ENCODE peak calls at places on chromosome 18, in eight cellular contexts. One of them, this sample, is unnamed.
A peak's percentile ranks its signal among the peaks of the same experiment; 100 is the strongest.

GRCh38 chr18:74489631-74490030 is 6.5 kb upstream of the CNDP2 start:
- DNase-seq in fibroblast of mammary gland: peak; percentile 29
- DNase-seq in upper lobe of right lung: no peak
- DNase-seq in effector CD4-positive, alpha-beta T cell: no peak
- DNase-seq in Calu3: no peak
- DNase-seq in hippocampal formation: no peak
- DNase-seq in skeletal muscle cell: peak; percentile 53
- DNase-seq in KBM-7: no peak
- DNase-seq in this sample: no peak

GRCh38 chr18:4335386-4335785 is 119.7 kb downstream of the DLGAP1 start:
- DNase-seq in fibroblast of mammary gland: no peak
- DNase-seq in upper lobe of right lung: no peak
- DNase-seq in effector CD4-positive, alpha-beta T cell: no peak
- DNase-seq in Calu3: no peak
- DNase-seq in hippocampal formation: no peak
- DNase-seq in skeletal muscle cell: no peak
- DNase-seq in KBM-7: no peak
- DNase-seq in this sample: no peak

GRCh38 chr18:42781298-42781815 is 334.1 kb downstream of the RIT2 start:
- DNase-seq in fibroblast of mammary gland: no peak
- DNase-seq in upper lobe of right lung: no peak
- DNase-seq in effector CD4-positive, alpha-beta T cell: no peak
- DNase-seq in Calu3: no peak
- DNase-seq in hippocampal formation: no peak
- DNase-seq in skeletal muscle cell: no peak
- DNase-seq in KBM-7: no peak
- DNase-seq in this sample: no peak

GRCh38 chr18:5424903-5425302 is 118.9 kb downstream of the EPB41L3 start:
- DNase-seq in fibroblast of mammary gland: peak; percentile 64
- DNase-seq in upper lobe of right lung: no peak
- DNase-seq in effector CD4-positive, alpha-beta T cell: no peak
- DNase-seq in Calu3: no peak
- DNase-seq in hippocampal formation: no peak
- DNase-seq in skeletal muscle cell: no peak
- DNase-seq in KBM-7: peak; percentile 63
- DNase-seq in this sample: no peak

GRCh38 chr18:27673861-27674260 is 488.8 kb upstream of the CHST9 start:
- DNase-seq in fibroblast of mammary gland: no peak
- DNase-seq in upper lobe of right lung: no peak
- DNase-seq in effector CD4-positive, alpha-beta T cell: no peak
- DNase-seq in Calu3: no peak
- DNase-seq in hippocampal formation: no peak
- DNase-seq in skeletal muscle cell: no peak
- DNase-seq in KBM-7: no peak
- DNase-seq in this sample: no peak

GRCh38 chr18:9782073-9782857 is 74.2 kb downstream of the RAB31 start:
- DNase-seq in fibroblast of mammary gland: peak; percentile 91
- DNase-seq in upper lobe of right lung: no peak
- DNase-seq in effector CD4-positive, alpha-beta T cell: no peak
- DNase-seq in Calu3: no peak
- DNase-seq in hippocampal formation: no peak
- DNase-seq in skeletal muscle cell: peak; percentile 72
- DNase-seq in KBM-7: no peak
- DNase-seq in this sample: no peak

GRCh38 chr18:46750626-46751025 is 6.2 kb downstream of the ST8SIA5 start:
- DNase-seq in fibroblast of mammary gland: no peak
- DNase-seq in upper lobe of right lung: no peak
- DNase-seq in effector CD4-positive, alpha-beta T cell: no peak
- DNase-seq in Calu3: no peak
- DNase-seq in hippocampal formation: no peak
- DNase-seq in skeletal muscle cell: no peak
- DNase-seq in KBM-7: no peak
- DNase-seq in this sample: no peak

GRCh38 chr18:22300665-22301636 is 116.8 kb downstream of the CTAGE1 start:
- DNase-seq in fibroblast of mammary gland: no peak
- DNase-seq in upper lobe of right lung: no peak
- DNase-seq in effector CD4-positive, alpha-beta T cell: no peak
- DNase-seq in Calu3: peak; percentile 65
- DNase-seq in hippocampal formation: no peak
- DNase-seq in skeletal muscle cell: no peak
- DNase-seq in KBM-7: peak; percentile 12
- DNase-seq in this sample: no peak

GRCh38 chr18:78875998-78876650 is 103.5 kb upstream of the SALL3 start:
- DNase-seq in fibroblast of mammary gland: no peak
- DNase-seq in upper lobe of right lung: no peak
- DNase-seq in effector CD4-positive, alpha-beta T cell: no peak
- DNase-seq in Calu3: no peak
- DNase-seq in hippocampal formation: no peak
- DNase-seq in skeletal muscle cell: no peak
- DNase-seq in KBM-7: no peak
- DNase-seq in this sample: no peak

GRCh38 chr18:27094621-27095020 is 90.5 kb downstream of the CHST9 start:
- DNase-seq in fibroblast of mammary gland: no peak
- DNase-seq in upper lobe of right lung: no peak
- DNase-seq in effector CD4-positive, alpha-beta T cell: no peak
- DNase-seq in Calu3: no peak
- DNase-seq in hippocampal formation: no peak
- DNase-seq in skeletal muscle cell: no peak
- DNase-seq in KBM-7: no peak
- DNase-seq in this sample: no peak

GRCh38 chr18:59885579-59886163 is 14.1 kb upstream of the PMAIP1 start:
- DNase-seq in fibroblast of mammary gland: peak; percentile 90
- DNase-seq in upper lobe of right lung: no peak
- DNase-seq in effector CD4-positive, alpha-beta T cell: no peak
- DNase-seq in Calu3: peak; percentile 16
- DNase-seq in hippocampal formation: no peak
- DNase-seq in skeletal muscle cell: peak; percentile 70
- DNase-seq in KBM-7: peak; percentile 75
- DNase-seq in this sample: no peak

GRCh38 chr18:32011193-32011592 is 7.4 kb upstream of the RNF125 start:
- DNase-seq in fibroblast of mammary gland: no peak
- DNase-seq in upper lobe of right lung: no peak
- DNase-seq in effector CD4-positive, alpha-beta T cell: no peak
- DNase-seq in Calu3: no peak
- DNase-seq in hippocampal formation: no peak
- DNase-seq in skeletal muscle cell: no peak
- DNase-seq in KBM-7: no peak
- DNase-seq in this sample: no peak

GRCh38 chr18:31493941-31494340 is 4.0 kb upstream of the DSG2 start:
- DNase-seq in fibroblast of mammary gland: no peak
- DNase-seq in upper lobe of right lung: no peak
- DNase-seq in effector CD4-positive, alpha-beta T cell: no peak
- DNase-seq in Calu3: no peak
- DNase-seq in hippocampal formation: no peak
- DNase-seq in skeletal muscle cell: no peak
- DNase-seq in KBM-7: no peak
- DNase-seq in this sample: no peak

GRCh38 chr18:46169464-46169941 is 65.3 kb downstream of the HAUS1 start:
- DNase-seq in fibroblast of mammary gland: peak; percentile 84
- DNase-seq in upper lobe of right lung: no peak
- DNase-seq in effector CD4-positive, alpha-beta T cell: no peak
- DNase-seq in Calu3: no peak
- DNase-seq in hippocampal formation: no peak
- DNase-seq in skeletal muscle cell: no peak
- DNase-seq in KBM-7: no peak
- DNase-seq in this sample: no peak

GRCh38 chr18:54162431-54162830 is 62.0 kb downstream of the MBD2 start:
- DNase-seq in fibroblast of mammary gland: peak; percentile 86
- DNase-seq in upper lobe of right lung: no peak
- DNase-seq in effector CD4-positive, alpha-beta T cell: no peak
- DNase-seq in Calu3: no peak
- DNase-seq in hippocampal formation: no peak
- DNase-seq in skeletal muscle cell: peak; percentile 55
- DNase-seq in KBM-7: no peak
- DNase-seq in this sample: no peak

GRCh38 chr18:79988925-79989361 is 580 bp upstream of the TXNL4A start:
- DNase-seq in fibroblast of mammary gland: peak; percentile 55
- DNase-seq in upper lobe of right lung: peak; percentile 67
- DNase-seq in effector CD4-positive, alpha-beta T cell: no peak
- DNase-seq in Calu3: no peak
- DNase-seq in hippocampal formation: peak; percentile 43
- DNase-seq in skeletal muscle cell: no peak
- DNase-seq in KBM-7: peak; percentile 52
- DNase-seq in this sample: no peak